ENCODE peak calls at places on chromosomes 2 and 18, in five cellular contexts. H is NCI-H446, U is GM12865, F is HEK293T, Q is frontal cortex. O is an unnamed sample.

GRCh38 chr2:135703300-135703699 is 38.4 kb upstream of the UBXN4 start:
- DNase-seq in H (no peak), U (no peak), F (no peak), Q (no peak), O (no peak)

GRCh38 chr2:76958749-76959148 is 563.4 kb downstream of the LRRTM4 start:
- DNase-seq in H (no peak), U (peak; percentile 4), F (peak; percentile 6), Q (no peak), O (peak; percentile 62)

GRCh38 chr2:15561574-15562344 is 625 bp upstream of the NBAS start:
- DNase-seq in H (no peak), U (peak; percentile 9), F (peak; percentile 51), Q (peak; percentile 32), O (peak; percentile 35)

GRCh38 chr18:79606621-79607331 is 72.8 kb upstream of the CTDP1 start:
- DNase-seq in H (no peak), U (no peak), F (no peak), Q (no peak), O (no peak)

GRCh38 chr2:205858781-205859478 is 176.6 kb downstream of the NRP2 start:
- DNase-seq in H (peak; percentile 89), U (peak; percentile 26), F (no peak), Q (no peak), O (peak; percentile 40)

GRCh38 chr2:203802277-203803045 is 65.1 kb upstream of the CTLA4 start:
- DNase-seq in H (no peak), U (peak; percentile 74), F (no peak), Q (no peak), O (no peak)

GRCh38 chr2:61013382-61013781 is 4.1 kb upstream of the PEX13 start:
- DNase-seq in H (no peak), U (no peak), F (no peak), Q (no peak), O (no peak)

GRCh38 chr18:3848316-3848715 is 398.3 kb downstream of the TGIF1 start:
- DNase-seq in H (no peak), U (no peak), F (no peak), Q (no peak), O (no peak)

GRCh38 chr2:142834003-142834402 is 43.5 kb upstream of the KYNU start:
- DNase-seq in H (no peak), U (no peak), F (no peak), Q (no peak), O (no peak)

GRCh38 chr2:127864877-127865276 is 6.9 kb upstream of the POLR2D start:
- DNase-seq in H (no peak), U (no peak), F (peak; percentile 68), Q (no peak), O (peak; percentile 36)

GRCh38 chr2:152762202-152762601 is 43.8 kb downstream of the ARL6IP6 start:
- DNase-seq in H (no peak), U (no peak), F (no peak), Q (no peak), O (no peak)

O was measured in iPS-NIHi11.